ENCODE peak calls at places on chromosomes 13 and 19, in eight cellular contexts. D, N, U, H, K, J, C and I are unnamed samples.

GRCh38 chr19:13899393-13899792 is 6.5 kb downstream of the BRME1 start:
- DNase-seq in D (no peak), K (no peak), U (no peak), J (no peak), H (no peak), C (no peak), N (no peak), I (no peak)

GRCh38 chr13:106274551-106275208 is 260.8 kb downstream of the EFNB2 start:
- DNase-seq in K (no peak), H (no peak), D (no peak), N (no peak), J (no peak), C (no peak), U (no peak), I (peak; percentile 7)

GRCh38 chr19:6730153-6730804 is 7.1 kb downstream of the GPR108 start:
- DNase-seq in C (peak; percentile 94), N (no peak), J (no peak), K (no peak), D (no peak), H (peak; percentile 62), U (peak; percentile 90), I (no peak)

GRCh38 chr19:41872775-41873647 is 4.1 kb upstream of the CD79A start:
- DNase-seq in K (no peak), H (peak; percentile 81), C (peak; percentile 75), J (peak; percentile 55), U (no peak), D (no peak), N (no peak), I (no peak)

GRCh38 chr19:405138-405965 is 3.6 kb downstream of the C2CD4C start:
- DNase-seq in U (no peak), D (no peak), J (no peak), K (no peak), N (no peak), H (no peak), C (no peak), I (no peak)

GRCh38 chr19:33290956-33291622 is 11.2 kb downstream of the CEBPA start:
- DNase-seq in K (no peak), U (no peak), C (no peak), N (no peak), J (no peak), D (no peak), H (no peak), I (no peak)

GRCh38 chr13:35855531-35856019 is 275.6 kb downstream of the DCLK1 start:
- DNase-seq in D (peak; percentile 45), H (peak; percentile 4), U (no peak), K (no peak), C (no peak), N (no peak), J (no peak), I (no peak)

GRCh38 chr13:40490086-40490723 is 176.2 kb downstream of the FOXO1 start:
- DNase-seq in H (no peak), J (no peak), C (no peak), U (no peak), K (no peak), D (no peak), N (no peak), I (no peak)

GRCh38 chr13:24220086-24220703 is 59.7 kb downstream of the SPATA13 start:
- DNase-seq in U (no peak), C (peak; percentile 56), K (no peak), J (peak; percentile 91), N (no peak), D (peak; percentile 50), H (peak; percentile 88), I (peak; percentile 49)

GRCh38 chr19:16066611-16067104 is 9.6 kb upstream of the TPM4 start:
- DNase-seq in D (no peak), C (peak; percentile 45), K (no peak), J (peak; percentile 74), H (peak; percentile 77), N (no peak), U (no peak), I (no peak)
- TF ChIP-seq CTCF in D (peak; percentile 12), C (no peak), K (peak; percentile 9), J (peak; percentile 8), H (peak; percentile 43), N (no peak), U (no peak), I (peak; percentile 13)

DNA sequence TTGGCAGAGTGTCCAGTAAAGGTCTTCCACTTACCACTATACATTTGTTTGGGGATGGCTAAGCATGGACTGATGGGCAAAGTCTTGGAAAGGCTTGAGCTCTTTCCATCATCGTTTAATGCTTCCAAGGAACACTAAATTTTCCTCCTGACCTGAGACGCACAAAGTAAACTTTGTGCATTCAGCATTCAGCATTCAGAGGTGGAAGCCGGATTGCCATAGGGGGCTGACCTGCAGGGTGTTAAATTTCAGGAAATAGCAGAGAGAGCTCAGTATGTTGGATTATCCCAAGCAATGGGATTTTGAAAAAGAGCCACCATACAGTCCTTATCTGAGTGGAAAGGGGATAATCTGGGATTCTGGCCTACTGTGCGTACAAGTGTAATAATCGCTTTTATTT is 14.0 kb downstream of the ZNF552 start:
- DNase-seq in K (no peak), C (no peak), N (no peak), U (no peak), D (no peak), H (no peak), J (no peak), I (no peak)
- H3K4me3 ChIP-seq in K (no peak overlapping the region), C (no peak overlapping the region), N (no peak overlapping the region), U (no peak overlapping the region), D (no peak overlapping the region), H (no peak overlapping the region), J (no peak overlapping the region), I (no peak overlapping the region)

GRCh38 chr13:45742985-45743384 is 40.9 kb downstream of the CBY2 start:
- DNase-seq in U (no peak), D (no peak), N (no peak), C (no peak), J (no peak), K (no peak), H (no peak), I (no peak)

DNA sequence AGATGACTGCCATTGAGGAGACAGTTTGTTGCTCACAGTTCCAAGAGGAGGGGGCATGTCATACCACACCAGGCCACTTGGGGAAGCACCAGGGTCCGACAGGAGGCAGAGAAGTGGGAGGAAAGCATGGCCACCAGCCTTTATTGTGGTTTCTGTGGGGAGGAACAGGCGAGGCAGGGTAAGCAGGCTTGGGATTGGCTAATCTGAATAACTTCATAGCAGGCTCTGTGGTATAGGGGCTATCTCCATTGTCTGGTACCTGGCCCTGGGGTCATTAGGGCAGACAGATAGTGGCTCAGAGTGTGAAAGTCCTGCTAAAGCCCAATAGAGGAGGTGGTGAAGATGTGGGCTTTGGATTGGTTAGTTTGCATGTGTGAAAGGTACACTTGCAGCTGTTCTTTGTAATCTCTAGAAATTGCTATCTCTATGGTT is 35.5 kb downstream of the CBY2 start:
- DNase-seq in U (no peak), N (no peak), H (peak; percentile 25), C (no peak), K (no peak), D (no peak), J (no peak), I (no peak)
- TF ChIP-seq CTCF in U (no peak), N (peak; percentile 14), H (peak; percentile 40), C (no peak), K (no peak), D (peak; percentile 38), J (peak; percentile 27), I (peak; percentile 22)

DNA sequence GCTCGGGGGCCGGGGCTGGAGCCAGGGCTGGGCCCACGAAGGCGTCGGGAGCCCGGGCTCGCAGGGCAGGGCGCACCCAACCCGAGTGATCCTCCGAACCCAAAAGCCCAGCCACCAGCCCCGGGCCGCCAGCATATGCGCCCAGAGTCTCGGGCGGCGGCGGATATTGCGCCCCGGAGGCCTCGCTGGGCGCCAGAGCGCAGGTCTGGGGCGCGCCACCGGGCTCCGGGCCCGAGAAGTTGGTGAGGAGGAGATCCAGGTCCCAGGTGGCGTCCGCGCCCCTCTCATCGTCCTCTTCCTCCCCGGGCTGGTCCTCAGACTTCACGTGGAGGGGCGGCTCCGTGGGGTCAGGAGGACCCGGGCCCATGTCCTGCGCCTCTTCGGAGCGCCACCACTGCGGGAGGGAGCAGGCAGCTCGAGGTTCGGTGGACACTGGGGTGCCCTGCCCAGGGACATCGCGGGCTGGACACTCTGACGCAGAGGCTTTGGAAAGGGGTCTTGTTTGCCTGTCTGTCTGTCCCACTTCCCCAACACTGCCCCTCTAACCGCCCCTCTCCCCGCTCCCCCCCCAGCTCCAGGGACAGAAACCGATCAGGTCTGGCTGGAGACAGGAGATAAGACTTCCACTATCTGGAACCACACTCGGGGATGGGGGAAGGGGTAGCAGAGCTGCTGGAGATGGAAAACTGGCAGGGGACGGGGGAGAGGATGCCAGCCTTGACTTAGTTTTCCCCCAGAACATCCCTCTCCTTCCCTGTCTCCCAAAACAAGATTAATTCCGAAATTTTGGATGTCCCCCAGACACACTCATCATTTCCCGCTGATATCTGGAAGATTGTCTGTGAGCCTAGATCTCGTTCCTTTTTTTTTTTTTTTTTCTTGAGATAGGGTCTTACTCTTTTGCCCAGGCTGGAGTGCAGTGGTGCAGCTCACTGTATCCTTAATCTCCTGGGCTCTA is 973 bp downstream of the KLF1 start:
- DNase-seq in C (no peak), U (no peak), D (no peak), K (no peak), H (no peak), N (no peak), J (no peak), I (no peak)
- H3K4me3 ChIP-seq in C (peak overlapping the region; percentile 21), U (no peak overlapping the region), D (no peak overlapping the region), K (peak overlapping the region; percentile 32), H (peak overlapping the region; percentile 46), N (no peak overlapping the region), J (no peak overlapping the region), I (peak overlapping the region; percentile 8)

GRCh38 chr19:55811340-55811739 is 20.5 kb downstream of the NLRP11 start:
- DNase-seq in C (no peak), K (no peak), U (no peak), D (no peak), N (no peak), J (no peak), H (no peak), I (no peak)
- TF ChIP-seq CTCF in C (no peak), K (no peak), U (no peak), D (no peak), N (no peak), J (no peak), H (no peak), I (no peak)

GRCh38 chr19:38386968-38387549 is 775 bp downstream of the GGN start:
- DNase-seq in C (no peak), D (no peak), J (no peak), U (no peak), N (no peak), H (no peak), K (no peak), I (no peak)

GRCh38 chr19:38386300-38386967 is 1.4 kb downstream of the GGN start:
- DNase-seq in J (no peak), D (no peak), N (no peak), H (no peak), K (no peak), U (no peak), C (no peak), I (no peak)

GRCh38 chr19:38389101-38389925 is 816 bp downstream of the SPRED3 start:
- DNase-seq in N (no peak), D (peak; percentile 48), U (no peak), K (no peak), H (peak; percentile 76), J (peak; percentile 76), C (no peak), I (no peak)

GRCh38 chr19:38388310-38389100 is at the start of gene SPRED3:
- DNase-seq in U (peak; percentile 22), C (peak; percentile 36), J (no peak), K (no peak), H (no peak), D (no peak), N (no peak), I (no peak)

GRCh38 chr19:38387550-38388309 is at the start of gene GGN:
- DNase-seq in J (peak; percentile 93), D (peak; percentile 85), C (peak; percentile 81), U (peak; percentile 67), H (peak; percentile 98), N (peak; percentile 74), K (peak; percentile 35), I (peak; percentile 75)
- H3K4me3 ChIP-seq in J (peak within 1 kb of the TSS; percentile 90), D (peak within 1 kb of the TSS; percentile 96), C (peak within 1 kb of the TSS; percentile 38), U (peak within 1 kb of the TSS; percentile 52), H (peak within 1 kb of the TSS; percentile 80), N (peak within 1 kb of the TSS; percentile 91), K (peak within 1 kb of the TSS; percentile 38), I (peak within 1 kb of the TSS; percentile 75)